ENCODE peak calls at places on chromosome 12, in eight cellular contexts. B, V, L, S, A, M, F and W are unnamed samples.
A peak's percentile ranks its signal among the peaks of the same experiment; 100 is the strongest.

GRCh38 chr12:96606134-96606533 is 116.8 kb downstream of the CFAP54 start:
- DNase-seq in M (no peak), L (no peak), S (no peak), A (no peak), F (no peak), V (no peak), B (no peak), W (no peak)

GRCh38 chr12:27840229-27840999 is 60.4 kb upstream of the MANSC4 start:
- DNase-seq in L (no peak), S (no peak), M (no peak), F (no peak), B (no peak), V (no peak), A (no peak), W (no peak)

GRCh38 chr12:28369483-28369882 is 179.2 kb downstream of the CCDC91 start:
- DNase-seq in M (no peak), L (no peak), S (no peak), F (no peak), A (no peak), B (no peak), V (no peak), W (peak; percentile 25)

GRCh38 chr12:102438823-102439205 is 41.5 kb downstream of the IGF1 start:
- DNase-seq in L (no peak), S (no peak), V (no peak), M (no peak), B (no peak), F (no peak), A (no peak), W (no peak)

GRCh38 chr12:30021046-30021833 is 237.5 kb upstream of the TMTC1 start:
- DNase-seq in B (no peak), S (no peak), V (no peak), M (no peak), F (no peak), L (no peak), A (no peak), W (no peak)

GRCh38 chr12:74790958-74791357 is 253.3 kb downstream of the ATXN7L3B start:
- DNase-seq in V (no peak), S (no peak), M (no peak), A (no peak), B (no peak), F (no peak), L (no peak), W (no peak)

GRCh38 chr12:2681426-2682205 is 113.2 kb upstream of the FKBP4 start:
- DNase-seq in M (no peak), V (no peak), L (no peak), S (no peak), B (no peak), F (no peak), A (no peak), W (no peak)

GRCh38 chr12:129531004-129531403 is 372.8 kb downstream of the TMEM132D start:
- DNase-seq in M (no peak), A (no peak), V (peak; percentile 2), B (peak; percentile 60), S (no peak), F (no peak), L (no peak), W (no peak)

GRCh38 chr12:62106547-62107175 is 153.5 kb upstream of the USP15 start:
- DNase-seq in B (no peak), F (no peak), V (no peak), A (no peak), M (no peak), S (no peak), L (no peak), W (no peak)

GRCh38 chr12:132719954-132720324 is 9.3 kb downstream of the PGAM5 start:
- DNase-seq in M (no peak), S (no peak), B (no peak), F (no peak), V (no peak), A (no peak), L (no peak), W (no peak)
- TF ChIP-seq CTCF in M (no peak), S (no peak), B (no peak), F (no peak), V (no peak), A (no peak), L (no peak), W (no peak)

GRCh38 chr12:14975451-14975850 is 2.6 kb downstream of the PDE6H start:
- DNase-seq in F (no peak), V (no peak), S (no peak), L (no peak), A (no peak), M (no peak), B (no peak), W (no peak)

GRCh38 chr12:14974633-14975032 is 1.8 kb downstream of the PDE6H start:
- DNase-seq in B (no peak), S (no peak), V (no peak), F (no peak), L (no peak), M (no peak), A (no peak), W (no peak)

GRCh38 chr12:14972816-14973215 is at the start of gene PDE6H:
- DNase-seq in V (no peak), F (no peak), M (no peak), A (no peak), L (no peak), B (no peak), S (no peak), W (no peak)

GRCh38 chr12:14965221-14965620 is 3.8 kb upstream of the ARHGDIB start:
- DNase-seq in B (no peak), F (peak; percentile 11), A (no peak), M (no peak), V (no peak), S (no peak), L (no peak), W (no peak)

GRCh38 chr12:14970467-14970866 is 2.4 kb upstream of the PDE6H start:
- DNase-seq in F (no peak), B (no peak), S (no peak), L (no peak), V (no peak), M (no peak), A (no peak), W (no peak)
- TF ChIP-seq EP300 in F (no peak), B (no peak), S (no peak), L (no peak), V (no peak), M (no peak), A (no peak), W (no peak)

GRCh38 chr12:90028620-90029051 is 320.0 kb upstream of the ATP2B1 start:
- DNase-seq in F (peak; percentile 12), A (no peak), L (no peak), S (no peak), M (no peak), V (no peak), B (no peak), W (no peak)
- TF ChIP-seq CTCF in F (no peak), A (no peak), L (no peak), S (no peak), M (no peak), V (no peak), B (no peak), W (no peak)

GRCh38 chr12:122184522-122184921 is 1.6 kb downstream of the LRRC43 start:
- DNase-seq in F (no peak), L (no peak), V (no peak), S (no peak), B (no peak), A (no peak), M (no peak), W (no peak)

GRCh38 chr12:122185494-122186082 is 2.7 kb downstream of the LRRC43 start:
- DNase-seq in M (no peak), F (no peak), A (no peak), L (no peak), B (no peak), S (no peak), V (no peak), W (no peak)

GRCh38 chr12:122185079-122185478 is 2.2 kb downstream of the LRRC43 start:
- DNase-seq in L (no peak), F (no peak), A (no peak), S (no peak), M (no peak), V (no peak), B (no peak), W (no peak)

GRCh38 chr12:122183588-122183940 is 641 bp downstream of the LRRC43 start:
- DNase-seq in M (no peak), F (no peak), B (no peak), S (no peak), A (no peak), V (no peak), L (no peak), W (no peak)

GRCh38 chr12:122182887-122183587 is at the start of gene LRRC43:
- DNase-seq in L (peak; percentile 47), S (no peak), F (peak; percentile 83), V (no peak), M (peak; percentile 60), B (peak; percentile 56), A (no peak), W (no peak)
- TF ChIP-seq EP300 in L (no peak), S (no peak), F (no peak), V (no peak), M (no peak), B (no peak), A (no peak), W (no peak)